ENCODE peak calls at places on chromosome X, in six cellular contexts. R is ovary; H is NCI-H524; O is NCI-H1092; T is brain microvascular endothelial cell; I is activated CD4-positive, alpha-beta T cell treated with anti-CD3 and anti-CD28 coated beads for 24 hours. E is an unnamed sample.

GRCh38 chrX:27767387-27767786 is 40.4 kb upstream of the MAGEB10 start:
- DNase-seq in O (no peak), I (no peak), H (no peak), T (no peak), R (no peak), E (no peak)

GRCh38 chrX:120514236-120514635 is 45.1 kb upstream of the LAMP2 start:
- DNase-seq in T (no peak), I (no peak), O (peak), R (no peak), H (peak), E (no peak)

GRCh38 chrX:153897899-153898298 is 6.6 kb upstream of the AVPR2 start:
- DNase-seq in R (no peak), O (no peak), T (no peak), H (peak), I (no peak), E (peak)

GRCh38 chrX:27276751-27277150 is 186.4 kb downstream of the PPP4R3C start:
- DNase-seq in T (no peak), I (no peak), H (no peak), O (no peak), R (no peak), E (no peak)

GRCh38 chrX:70979136-70979762 is 48.4 kb upstream of the SLC7A3 start:
- DNase-seq in I (no peak), T (peak), O (no peak), R (no peak), H (no peak), E (no peak)

GRCh38 chrX:130179579-130180215 is 7.9 kb downstream of the RAB33A start:
- DNase-seq in O (no peak), H (no peak), T (peak), I (no peak), R (no peak), E (no peak)

GRCh38 chrX:71989768-71990167 is 79.1 kb downstream of the NHSL2 start:
- DNase-seq in I (no peak), O (no peak), T (peak), H (no peak), R (no peak), E (no peak)

GRCh38 chrX:12042615-12043014 is 95.7 kb upstream of the FRMPD4 start:
- DNase-seq in I (no peak), R (no peak), T (no peak), H (no peak), O (no peak), E (no peak)

GRCh38 chrX:40151211-40152172 is 53.7 kb upstream of the BCOR start:
- DNase-seq in T (no peak), I (no peak), H (peak), R (peak), O (peak), E (no peak)

GRCh38 chrX:107228486-107228819 is 22.0 kb downstream of the DNAAF6 start:
- DNase-seq in O (no peak), T (no peak), I (no peak), R (no peak), H (no peak), E (no peak)

GRCh38 chrX:20373063-20373462 is 106.4 kb upstream of the RPS6KA3 start:
- DNase-seq in O (no peak), R (no peak), H (no peak), I (no peak), T (no peak), E (no peak)

GRCh38 chrX:153657161-153657560 is 10.2 kb downstream of the DUSP9 start:
- DNase-seq in H (no peak), T (no peak), I (no peak), O (no peak), R (no peak), E (no peak)

GRCh38 chrX:96181571-96181970 is 503.1 kb upstream of the DIAPH2 start:
- DNase-seq in I (no peak), O (no peak), H (no peak), R (no peak), T (no peak), E (no peak)

GRCh38 chrX:142637206-142637605 is 388.5 kb upstream of the SPANXN4 start:
- DNase-seq in T (no peak), O (no peak), R (no peak), H (no peak), I (no peak), E (peak)

GRCh38 chrX:112968351-112969133 is 127.9 kb upstream of the AMOT start:
- DNase-seq in I (no peak), O (no peak), H (no peak), T (no peak), R (no peak), E (no peak)

GRCh38 chrX:46574337-46574940 is 874 bp downstream of the CHST7 start:
- DNase-seq in O (no peak), H (peak), R (peak), I (no peak), T (no peak), E (no peak)

GRCh38 chrX:48697182-48697727 is 721 bp downstream of the SUV39H1 start:
- DNase-seq in I (no peak), R (no peak), T (no peak), O (peak), H (peak), E (no peak)

GRCh38 chrX:67353651-67354370 is 190.0 kb upstream of the AR start:
- DNase-seq in I (no peak), H (no peak), O (no peak), R (no peak), T (no peak), E (no peak)

GRCh38 chrX:41478397-41478911 is 31.3 kb downstream of the NYX start:
- DNase-seq in H (no peak), I (no peak), O (no peak), T (no peak), R (no peak), E (no peak)

GRCh38 chrX:78658851-78659744 is at the start of gene RTL3:
- DNase-seq in H (no peak), T (peak), I (no peak), O (no peak), R (no peak), E (no peak)

GRCh38 chrX:45803383-45803921 is 602.8 kb upstream of the DIPK2B start:
- DNase-seq in I (peak), H (no peak), R (no peak), O (no peak), T (peak), E (no peak)

GRCh38 chrX:120549483-120550452 is 11.0 kb downstream of the CUL4B start:
- DNase-seq in H (no peak), T (peak), O (no peak), I (no peak), R (no peak), E (no peak)

GRCh38 chrX:8565729-8566128 is 101.1 kb downstream of the VCX3B start:
- DNase-seq in I (no peak), H (no peak), T (no peak), R (no peak), O (no peak), E (no peak)

GRCh38 chrX:24242649-24243556 is 71.0 kb downstream of the SUPT20HL2 start:
- DNase-seq in O (no peak), H (no peak), I (no peak), R (no peak), T (peak), E (no peak)

GRCh38 chrX:54481751-54482150 is 14.3 kb downstream of the FGD1 start:
- DNase-seq in R (no peak), O (no peak), T (no peak), I (no peak), H (no peak), E (peak)

GRCh38 chrX:58025979-58026378 is 115.7 kb upstream of the ZXDA start:
- DNase-seq in O (peak), R (no peak), I (no peak), H (peak), T (peak), E (peak)

GRCh38 chrX:133699023-133699728 is 283.9 kb upstream of the GPC4 start:
- DNase-seq in R (no peak), O (no peak), T (no peak), I (no peak), H (no peak), E (no peak)

GRCh38 chrX:65690057-65690855 is 22.8 kb downstream of the MSN start:
- DNase-seq in I (no peak), T (peak), H (no peak), O (no peak), R (no peak), E (no peak)

GRCh38 chrX:129755779-129756650 is 17.2 kb downstream of the XPNPEP2 start:
- DNase-seq in H (no peak), T (no peak), O (no peak), R (no peak), I (no peak), E (no peak)

GRCh38 chrX:13396887-13397286 is 77.0 kb upstream of the ATXN3L start:
- DNase-seq in O (no peak), I (no peak), H (no peak), R (no peak), T (no peak), E (no peak)

GRCh38 chrX:124406294-124407013 is 60.1 kb downstream of the SH2D1A start:
- DNase-seq in O (peak), R (no peak), H (peak), I (peak), T (peak), E (peak)

GRCh38 chrX:25156323-25156722 is 140.6 kb upstream of the ARX start:
- DNase-seq in H (no peak), I (no peak), T (peak), O (no peak), R (no peak), E (no peak)

GRCh38 chrX:16239211-16239610 is 71.9 kb downstream of the MAGEB17 start:
- DNase-seq in I (no peak), H (no peak), T (peak), R (no peak), O (no peak), E (no peak)

GRCh38 chrX:151830911-151831310 is 81.8 kb upstream of the MAGEA4 start:
- DNase-seq in O (no peak), R (no peak), T (peak), I (no peak), H (no peak), E (no peak)

GRCh38 chrX:50111762-50112161 is 89.0 kb downstream of the AKAP4 start:
- DNase-seq in R (peak), H (no peak), T (no peak), O (no peak), I (no peak), E (no peak)

GRCh38 chrX:85084770-85085393 is 81.2 kb downstream of the APOOL start:
- DNase-seq in T (peak), H (no peak), O (no peak), I (no peak), R (no peak), E (peak)

GRCh38 chrX:57573754-57574153 is 18.1 kb upstream of the ZXDB start:
- DNase-seq in R (no peak), I (no peak), T (no peak), H (peak), O (no peak), E (no peak)

E was measured in NCI-H1694 treated with DMSO at 0.1 percent for 48 hours.